ENCODE peak calls at places on chromosome 22, in six cellular contexts. One of them, this sample, is unnamed. For H3K9me3, the result is how much of the 10 kb centered on the place peaks cover.

GRCh38 chr22:37162221-37163095 is 12.7 kb upstream of the IL2RB start:
- DNase-seq in tibial nerve: no peak
- DNase-seq in upper lobe of right lung: no peak
- DNase-seq in spleen: peak
- DNase-seq in MG63: no peak
- DNase-seq in cardiac muscle cell: no peak
- DNase-seq in this sample: no peak

GRCh38 chr22:19151329-19152191 is 1.5 kb upstream of the GSC2 start:
- DNase-seq in spleen: no peak
- DNase-seq in cardiac muscle cell: no peak
- DNase-seq in MG63: no peak
- DNase-seq in tibial nerve: no peak
- DNase-seq in upper lobe of right lung: no peak
- DNase-seq in this sample: no peak

GRCh38 chr22:26615830-26616435 is 1.9 kb downstream of the CRYBB1 start:
- DNase-seq in spleen: peak
- DNase-seq in tibial nerve: no peak
- DNase-seq in upper lobe of right lung: no peak
- DNase-seq in cardiac muscle cell: no peak
- DNase-seq in MG63: no peak
- DNase-seq in this sample: no peak

GRCh38 chr22:29907753-29908515 is 25.0 kb downstream of the MTMR3 start:
- DNase-seq in tibial nerve: peak
- DNase-seq in MG63: peak
- DNase-seq in upper lobe of right lung: peak
- DNase-seq in cardiac muscle cell: peak
- DNase-seq in spleen: no peak
- DNase-seq in this sample: peak

GRCh38 chr22:46613606-46613997 is 6.6 kb upstream of the GRAMD4 start:
- DNase-seq in upper lobe of right lung: no peak
- DNase-seq in spleen: peak
- DNase-seq in tibial nerve: no peak
- DNase-seq in MG63: peak
- DNase-seq in cardiac muscle cell: no peak
- DNase-seq in this sample: peak

GRCh38 chr22:17120281-17120680 is 879 bp downstream of the TMEM121B start:
- DNase-seq in MG63: peak
- DNase-seq in upper lobe of right lung: peak
- DNase-seq in cardiac muscle cell: peak
- DNase-seq in tibial nerve: no peak
- DNase-seq in spleen: peak
- DNase-seq in this sample: peak

GRCh38 chr22:46539169-46539568 is 1.7 kb upstream of the CELSR1 start:
- DNase-seq in MG63: no peak
- DNase-seq in tibial nerve: no peak
- DNase-seq in upper lobe of right lung: peak
- DNase-seq in cardiac muscle cell: no peak
- DNase-seq in spleen: no peak
- DNase-seq in this sample: no peak

GRCh38 chr22:28207281-28208030 is 288.4 kb upstream of the PITPNB start:
- DNase-seq in MG63: peak
- DNase-seq in tibial nerve: no peak
- DNase-seq in upper lobe of right lung: no peak
- DNase-seq in spleen: no peak
- DNase-seq in cardiac muscle cell: no peak
- DNase-seq in this sample: no peak

GRCh38 chr22:28017859-28018258 is 98.8 kb upstream of the PITPNB start:
- DNase-seq in upper lobe of right lung: peak
- DNase-seq in cardiac muscle cell: no peak
- DNase-seq in MG63: no peak
- DNase-seq in spleen: peak
- DNase-seq in tibial nerve: peak
- DNase-seq in this sample: peak

GRCh38 chr22:42920101-42920820 is 63.2 kb upstream of the ARFGAP3 start:
- DNase-seq in tibial nerve: no peak
- DNase-seq in MG63: peak
- DNase-seq in cardiac muscle cell: peak
- DNase-seq in upper lobe of right lung: peak
- DNase-seq in spleen: peak
- DNase-seq in this sample: peak

GRCh38 chr22:36767035-36767775 is 8.7 kb downstream of the IFT27 start:
- DNase-seq in tibial nerve: no peak
- DNase-seq in MG63: no peak
- DNase-seq in cardiac muscle cell: no peak
- DNase-seq in spleen: no peak
- DNase-seq in upper lobe of right lung: peak
- DNase-seq in this sample: no peak

GRCh38 chr22:22721681-22722309 is 77.4 kb downstream of the GGTLC2 start:
- DNase-seq in tibial nerve: no peak
- DNase-seq in spleen: no peak
- DNase-seq in upper lobe of right lung: peak
- DNase-seq in cardiac muscle cell: peak
- DNase-seq in MG63: peak
- DNase-seq in this sample: peak

GRCh38 chr22:46110215-46110614 is 40.1 kb upstream of the PPARA start:
- DNase-seq in tibial nerve: no peak
- DNase-seq in cardiac muscle cell: no peak
- DNase-seq in upper lobe of right lung: no peak
- DNase-seq in spleen: no peak
- DNase-seq in MG63: peak
- DNase-seq in this sample: no peak

GRCh38 chr22:28855355-28856094 is 27.8 kb upstream of the ZNRF3 start:
- DNase-seq in upper lobe of right lung: no peak
- DNase-seq in spleen: no peak
- DNase-seq in cardiac muscle cell: peak
- DNase-seq in MG63: peak
- DNase-seq in tibial nerve: no peak
- DNase-seq in this sample: no peak

GRCh38 chr22:28989035-28989464 is 72.6 kb downstream of the C22orf31 start:
- DNase-seq in MG63: peak
- DNase-seq in cardiac muscle cell: no peak
- DNase-seq in spleen: no peak
- DNase-seq in upper lobe of right lung: no peak
- DNase-seq in tibial nerve: no peak
- DNase-seq in this sample: no peak

GRCh38 chr22:11066458-11067285 is 4461.3 kb upstream of the OR11H1 start:
- DNase-seq in tibial nerve: no peak
- DNase-seq in upper lobe of right lung: peak
- DNase-seq in MG63: no peak
- DNase-seq in spleen: peak
- DNase-seq in cardiac muscle cell: no peak
- DNase-seq in this sample: peak

GRCh38 chr22:38505595-38506117 is 455 bp downstream of the DDX17 start:
- DNase-seq in spleen: peak
- DNase-seq in tibial nerve: peak
- DNase-seq in cardiac muscle cell: peak
- DNase-seq in MG63: peak
- DNase-seq in upper lobe of right lung: peak
- DNase-seq in this sample: peak

DNA sequence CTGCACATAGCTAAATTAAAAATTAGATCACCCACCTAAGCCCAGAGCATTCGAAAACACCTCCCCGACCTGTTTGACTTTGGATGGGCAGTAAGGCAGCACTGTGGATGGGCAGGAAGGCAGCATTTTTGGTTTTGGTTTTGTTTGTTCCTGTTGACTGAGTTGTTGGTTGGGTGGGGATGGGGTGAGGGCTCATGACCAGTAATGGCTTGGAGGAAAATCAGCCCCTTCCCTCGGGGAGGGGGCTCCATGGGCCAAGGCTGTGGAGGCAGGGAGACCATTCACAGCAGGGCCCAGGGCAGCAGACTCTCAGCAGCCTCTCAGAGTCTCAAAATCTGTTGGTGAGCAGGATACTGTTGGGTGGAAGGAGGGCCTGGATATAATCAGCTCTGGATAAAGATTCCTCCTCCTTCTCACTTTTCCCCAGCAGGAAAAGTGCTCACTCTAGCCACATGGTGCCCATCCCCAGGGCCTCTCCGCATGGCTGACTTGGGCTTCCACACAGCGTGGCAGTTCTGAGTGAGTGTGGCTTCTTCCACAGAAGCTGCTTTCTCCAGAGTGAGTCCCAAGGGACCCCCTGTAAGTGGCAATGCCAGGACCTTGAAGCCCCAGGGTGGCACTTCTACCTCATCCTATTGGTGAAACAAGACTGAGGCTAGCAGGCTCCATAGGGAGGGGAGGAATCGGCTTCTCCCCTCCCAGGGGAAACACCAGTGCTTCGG is 1491.2 kb downstream of the BRD1 start:
- DNase-seq in tibial nerve: no peak
- DNase-seq in spleen: no peak
- DNase-seq in MG63: no peak
- DNase-seq in upper lobe of right lung: no peak
- DNase-seq in cardiac muscle cell: no peak
- DNase-seq in this sample: no peak
- H3K9me3 ChIP-seq in tibial nerve: under half
- H3K9me3 ChIP-seq in spleen: under half
- H3K9me3 ChIP-seq in MG63: under half
- H3K9me3 ChIP-seq in upper lobe of right lung: under half
- H3K9me3 ChIP-seq in cardiac muscle cell: under half
- H3K9me3 ChIP-seq in this sample: under half

GRCh38 chr22:40326905-40327735 is 19.2 kb upstream of the ADSL start:
- DNase-seq in upper lobe of right lung: no peak
- DNase-seq in MG63: peak
- DNase-seq in tibial nerve: no peak
- DNase-seq in cardiac muscle cell: peak
- DNase-seq in spleen: no peak
- DNase-seq in this sample: no peak
- H3K4me3 ChIP-seq in upper lobe of right lung: no peak
- H3K4me3 ChIP-seq in MG63: no peak
- H3K4me3 ChIP-seq in tibial nerve: no peak
- H3K4me3 ChIP-seq in cardiac muscle cell: no peak
- H3K4me3 ChIP-seq in spleen: no peak
- H3K4me3 ChIP-seq in this sample: no peak

GRCh38 chr22:49302530-49302929 is 525.1 kb downstream of the BRD1 start:
- DNase-seq in cardiac muscle cell: no peak
- DNase-seq in MG63: no peak
- DNase-seq in upper lobe of right lung: peak
- DNase-seq in spleen: peak
- DNase-seq in tibial nerve: no peak
- DNase-seq in this sample: no peak
- H3K9me3 ChIP-seq in cardiac muscle cell: under half
- H3K9me3 ChIP-seq in MG63: under half
- H3K9me3 ChIP-seq in upper lobe of right lung: under half
- H3K9me3 ChIP-seq in spleen: under half
- H3K9me3 ChIP-seq in tibial nerve: under half
- H3K9me3 ChIP-seq in this sample: under half

DNA sequence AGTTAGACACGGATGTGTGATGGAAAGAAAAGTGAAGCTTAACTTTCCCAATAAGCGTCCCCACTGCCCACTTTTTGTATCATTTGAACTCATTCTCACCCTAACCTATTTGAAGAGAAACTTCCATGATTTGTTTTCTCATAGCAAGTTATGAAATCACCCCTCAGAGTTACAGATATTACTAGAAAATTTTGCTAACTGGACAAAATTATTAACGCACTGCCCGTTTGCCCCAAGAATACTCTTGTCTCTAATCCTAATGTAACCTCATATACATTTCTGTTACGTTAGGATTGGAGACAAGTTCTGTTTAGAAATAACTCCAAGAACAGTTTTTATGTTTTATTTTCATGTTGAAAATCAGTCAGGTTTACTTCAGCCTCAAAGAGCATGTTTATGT is 25.5 kb downstream of the TOM1 start:
- DNase-seq in cardiac muscle cell: no peak
- DNase-seq in tibial nerve: no peak
- DNase-seq in MG63: no peak
- DNase-seq in upper lobe of right lung: no peak
- DNase-seq in spleen: no peak
- DNase-seq in this sample: no peak
- H3K4me3 ChIP-seq in cardiac muscle cell: no peak
- H3K4me3 ChIP-seq in tibial nerve: no peak
- H3K4me3 ChIP-seq in MG63: no peak
- H3K4me3 ChIP-seq in upper lobe of right lung: no peak
- H3K4me3 ChIP-seq in spleen: no peak
- H3K4me3 ChIP-seq in this sample: no peak

GRCh38 chr22:48070760-48071159 is 1308.3 kb downstream of the TBC1D22A start:
- DNase-seq in upper lobe of right lung: no peak
- DNase-seq in cardiac muscle cell: no peak
- DNase-seq in spleen: no peak
- DNase-seq in MG63: no peak
- DNase-seq in tibial nerve: no peak
- DNase-seq in this sample: no peak
- H3K9me3 ChIP-seq in upper lobe of right lung: under half
- H3K9me3 ChIP-seq in cardiac muscle cell: under half
- H3K9me3 ChIP-seq in spleen: under half
- H3K9me3 ChIP-seq in MG63: under half
- H3K9me3 ChIP-seq in tibial nerve: under half
- H3K9me3 ChIP-seq in this sample: under half

DNA sequence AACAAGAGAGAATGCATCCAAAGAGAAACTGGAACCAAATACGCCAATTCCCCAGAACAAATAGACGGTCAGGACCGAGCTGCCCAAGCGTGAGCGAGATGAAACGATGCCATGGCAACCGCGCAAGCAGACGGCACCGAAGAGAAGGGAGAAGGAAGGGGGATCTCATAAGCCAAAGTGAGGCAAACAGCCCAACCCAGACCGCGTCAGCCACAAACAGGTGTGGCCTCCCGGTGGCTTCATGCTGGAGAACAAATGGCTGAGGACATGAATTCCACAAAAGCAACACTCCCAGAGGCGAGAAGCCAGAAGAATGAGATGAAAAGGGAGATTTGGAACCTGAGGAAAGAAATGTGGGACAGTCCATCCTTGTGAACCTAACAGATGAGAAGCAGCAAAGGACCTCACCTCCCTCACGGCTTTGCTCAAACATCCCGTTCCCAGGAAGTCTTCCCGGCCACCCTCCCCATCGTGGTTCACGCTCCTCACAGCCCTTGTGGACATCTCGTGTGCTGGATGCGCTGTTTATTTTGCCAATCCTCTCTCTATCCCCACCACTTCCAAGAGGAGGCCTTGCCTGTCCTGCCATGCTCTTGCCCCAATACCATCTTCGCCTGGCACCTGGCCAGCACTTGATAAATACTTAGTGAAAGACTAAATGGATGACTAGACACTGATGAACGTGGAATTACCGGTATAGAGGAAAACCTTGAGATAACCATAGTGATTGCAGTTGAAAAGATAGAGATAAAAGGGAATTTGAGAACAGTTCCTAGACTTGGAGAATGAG is 89.2 kb upstream of the RTL6 start:
- DNase-seq in cardiac muscle cell: peak
- DNase-seq in spleen: peak
- DNase-seq in tibial nerve: no peak
- DNase-seq in upper lobe of right lung: peak
- DNase-seq in MG63: no peak
- DNase-seq in this sample: peak
- H3K4me3 ChIP-seq in cardiac muscle cell: no peak
- H3K4me3 ChIP-seq in spleen: no peak
- H3K4me3 ChIP-seq in tibial nerve: no peak
- H3K4me3 ChIP-seq in upper lobe of right lung: no peak
- H3K4me3 ChIP-seq in MG63: no peak
- H3K4me3 ChIP-seq in this sample: no peak

GRCh38 chr22:48459259-48459658 is 1368.4 kb downstream of the BRD1 start:
- DNase-seq in tibial nerve: no peak
- DNase-seq in spleen: no peak
- DNase-seq in cardiac muscle cell: no peak
- DNase-seq in upper lobe of right lung: peak
- DNase-seq in MG63: no peak
- DNase-seq in this sample: no peak
- H3K9me3 ChIP-seq in tibial nerve: under half
- H3K9me3 ChIP-seq in spleen: under half
- H3K9me3 ChIP-seq in cardiac muscle cell: under half
- H3K9me3 ChIP-seq in upper lobe of right lung: under half
- H3K9me3 ChIP-seq in MG63: under half
- H3K9me3 ChIP-seq in this sample: under half